ENCODE peak calls at places on chromosomes 11 and 22, in five cellular contexts. V is osteoblast; R is CD4-positive, alpha-beta memory T cell; G is CD8-positive, alpha-beta memory T cell; B is A673. D is an unnamed sample.

GRCh38 chr22:37529652-37530345 is 10.6 kb upstream of the CARD10 start:
- DNase-seq in G (no peak), B (no peak), V (peak; percentile 39), R (no peak), D (peak; percentile 87)

GRCh38 chr11:48081151-48082010 is 101.0 kb downstream of the PTPRJ start:
- DNase-seq in V (peak; percentile 88), R (no peak), B (no peak), G (no peak), D (no peak)

GRCh38 chr11:117415358-117415896 is 87.8 kb downstream of the CEP164 start:
- DNase-seq in B (no peak), V (no peak), G (no peak), R (no peak), D (no peak)

GRCh38 chr11:95699631-95700470 is 89.7 kb downstream of the FAM76B start:
- DNase-seq in G (peak; percentile 40), R (peak; percentile 39), V (peak; percentile 67), B (no peak), D (no peak)

GRCh38 chr11:9357041-9357440 is 27.4 kb upstream of the IPO7 start:
- DNase-seq in V (no peak), G (no peak), B (no peak), R (no peak), D (no peak)

GRCh38 chr11:118147502-118147901 is 5.1 kb downstream of the SCN4B start:
- DNase-seq in B (no peak), V (peak; percentile 90), R (no peak), G (no peak), D (no peak)

GRCh38 chr22:24430431-24431308 is 3.3 kb downstream of the ADORA2A start:
- DNase-seq in B (no peak), V (peak; percentile 80), R (no peak), G (no peak), D (no peak)

GRCh38 chr11:82981852-82982251 is 80.3 kb downstream of the DDIAS start:
- DNase-seq in G (no peak), V (no peak), B (no peak), R (no peak), D (no peak)

GRCh38 chr11:68978931-68979591 is 1.7 kb downstream of the MRGPRD start:
- DNase-seq in B (no peak), V (peak; percentile 60), R (no peak), G (no peak), D (no peak)

GRCh38 chr11:8503872-8504491 is 90.0 kb downstream of the STK33 start:
- DNase-seq in V (no peak), R (no peak), G (no peak), B (no peak), D (peak; percentile 20)

GRCh38 chr11:19728436-19728835 is 15.8 kb downstream of the NAV2 start:
- DNase-seq in R (no peak), G (no peak), B (no peak), V (peak; percentile 76), D (no peak)

GRCh38 chr11:134529212-134530096 is 117.4 kb upstream of the B3GAT1 start:
- DNase-seq in G (no peak), V (peak; percentile 70), B (no peak), R (no peak), D (peak; percentile 11)

GRCh38 chr11:116457336-116458007 is 315.3 kb downstream of the BUD13 start:
- DNase-seq in B (no peak), R (no peak), G (no peak), V (no peak), D (no peak)

GRCh38 chr11:106344392-106344791 is 266.9 kb downstream of the AASDHPPT start:
- DNase-seq in B (no peak), V (no peak), G (no peak), R (no peak), D (no peak)

GRCh38 chr22:30617819-30618218 is 10.8 kb downstream of the TCN2 start:
- DNase-seq in R (no peak), G (no peak), V (no peak), B (no peak), D (no peak)

GRCh38 chr22:39739338-39740027 is 154.1 kb downstream of the ENTHD1 start:
- DNase-seq in R (no peak), G (no peak), V (no peak), B (no peak), D (no peak)

GRCh38 chr11:7892751-7893356 is 38.2 kb downstream of the OR10A6 start:
- DNase-seq in R (peak; percentile 49), B (peak; percentile 58), V (no peak), G (peak; percentile 35), D (no peak)

GRCh38 chr11:7977251-7977917 is 9.8 kb upstream of the EIF3F start:
- DNase-seq in R (no peak), B (no peak), V (peak; percentile 26), G (no peak), D (no peak)

GRCh38 chr11:45879803-45880685 is 5.4 kb upstream of the MAPK8IP1 start:
- DNase-seq in R (no peak), B (peak; percentile 99), G (no peak), V (no peak), D (no peak)

GRCh38 chr11:11810764-11811726 is 30.7 kb upstream of the USP47 start:
- DNase-seq in G (no peak), B (no peak), V (no peak), R (no peak), D (no peak)

GRCh38 chr11:124329787-124330478 is 9.9 kb upstream of the OR8D2 start:
- DNase-seq in B (peak; percentile 26), R (no peak), G (no peak), V (no peak), D (no peak)

GRCh38 chr22:24983151-24983550 is 30.6 kb downstream of the KIAA1671 start:
- DNase-seq in G (no peak), V (no peak), B (no peak), R (no peak), D (no peak)

GRCh38 chr11:66720223-66720898 is 8.7 kb downstream of the SPTBN2 start:
- DNase-seq in R (no peak), G (no peak), B (peak; percentile 66), V (peak; percentile 93), D (peak; percentile 73)

GRCh38 chr11:111336062-111336461 is 37.7 kb downstream of the POU2AF3 start:
- DNase-seq in B (no peak), V (no peak), G (no peak), R (no peak), D (no peak)

GRCh38 chr11:60966867-60967266 is 4.6 kb upstream of the CD6 start:
- DNase-seq in V (no peak), R (no peak), G (no peak), B (no peak), D (no peak)

GRCh38 chr11:19259487-19260345 is 19.0 kb upstream of the E2F8 start:
- DNase-seq in R (peak; percentile 45), V (no peak), G (peak; percentile 30), B (peak; percentile 60), D (peak; percentile 78)

GRCh38 chr11:35126000-35126878 is 12.7 kb upstream of the CD44 start:
- DNase-seq in R (no peak), V (no peak), B (peak; percentile 25), G (no peak), D (no peak)

GRCh38 chr11:46353706-46354105 is 6.4 kb downstream of the DGKZ start:
- DNase-seq in R (no peak), V (no peak), B (peak; percentile 88), G (peak; percentile 30), D (no peak)

GRCh38 chr11:45650166-45651095 is 15.0 kb downstream of the CHST1 start:
- DNase-seq in B (no peak), V (peak; percentile 54), R (no peak), G (no peak), D (no peak)

GRCh38 chr11:69660001-69660500 is 15.1 kb downstream of the LTO1 start:
- DNase-seq in R (no peak), V (peak; percentile 82), G (no peak), B (no peak), D (no peak)

GRCh38 chr11:60918251-60918940 is 4.4 kb downstream of the TMEM109 start:
- DNase-seq in R (no peak), G (no peak), V (no peak), B (no peak), D (no peak)

GRCh38 chr11:12245549-12245986 is 131.8 kb upstream of the PARVA start:
- DNase-seq in G (no peak), R (no peak), V (peak; percentile 75), B (no peak), D (no peak)

GRCh38 chr11:6303657-6304056 is 16.6 kb downstream of the CAVIN3 start:
- DNase-seq in G (no peak), V (no peak), B (no peak), R (no peak), D (no peak)

GRCh38 chr22:19802881-19803735 is 42.5 kb downstream of the TBX1 start:
- DNase-seq in V (peak; percentile 65), R (no peak), G (no peak), B (no peak), D (no peak)

GRCh38 chr11:72833792-72834501 is 19.7 kb downstream of the ATG16L2 start:
- DNase-seq in G (no peak), V (peak; percentile 58), R (no peak), B (no peak), D (no peak)

GRCh38 chr11:72829884-72830533 is 15.8 kb downstream of the ATG16L2 start:
- DNase-seq in V (peak; percentile 10), G (no peak), B (no peak), R (no peak), D (no peak)

GRCh38 chr11:72832301-72833082 is 18.3 kb downstream of the ATG16L2 start:
- DNase-seq in B (no peak), V (peak; percentile 19), R (no peak), G (no peak), D (no peak)

GRCh38 chr11:72833083-72833733 is 19.0 kb downstream of the ATG16L2 start:
- DNase-seq in R (no peak), B (no peak), V (no peak), G (no peak), D (no peak)

GRCh38 chr11:72831521-72832300 is 17.5 kb downstream of the ATG16L2 start:
- DNase-seq in G (peak; percentile 41), R (peak; percentile 40), V (peak; percentile 92), B (peak; percentile 90), D (peak; percentile 85)
- H3K27ac ChIP-seq in G (no peak overlapping the region), R (no peak overlapping the region), V (no peak overlapping the region), B (no peak overlapping the region), D (no peak overlapping the region)

GRCh38 chr11:78156081-78156844 is 16.8 kb upstream of the ALG8 start:
- DNase-seq in B (no peak), G (no peak), V (no peak), R (no peak), D (no peak)
- H3K27ac ChIP-seq in B (no peak overlapping the region), G (no peak overlapping the region), V (no peak overlapping the region), R (no peak overlapping the region), D (no peak overlapping the region)

GRCh38 chr11:73217810-73218105 is 323 bp upstream of the P2RY2 start:
- DNase-seq in V (no peak), G (no peak), B (no peak), R (no peak), D (no peak)
- H3K27ac ChIP-seq in V (no peak overlapping the region), G (no peak overlapping the region), B (no peak overlapping the region), R (no peak overlapping the region), D (peak overlapping the region; percentile 50)

DNA sequence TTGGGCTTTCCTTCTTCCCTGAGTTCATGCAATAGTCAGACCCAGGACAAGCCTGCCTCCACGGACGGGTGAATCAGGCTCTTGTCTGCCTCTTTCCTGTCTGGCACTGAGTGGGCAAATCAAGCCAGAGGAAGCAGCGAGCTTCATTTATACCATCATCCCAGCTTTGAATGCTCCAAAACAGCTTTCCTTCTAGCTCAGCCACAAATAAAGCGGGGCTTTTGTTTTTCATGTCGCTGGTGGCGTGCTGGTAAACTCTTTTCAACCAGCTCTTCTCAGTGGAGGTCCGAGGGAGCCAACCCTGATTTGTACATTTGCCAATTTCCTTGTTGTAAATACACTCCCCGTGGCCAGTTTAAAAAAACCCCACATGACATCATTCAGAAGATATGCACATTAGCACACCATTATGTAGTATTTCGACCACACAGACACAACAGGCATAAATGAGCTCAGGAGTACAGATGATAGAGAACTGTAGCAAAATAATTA is 8.6 kb downstream of the C11orf91 start:
- DNase-seq in G (no peak), V (no peak), R (no peak), B (peak; percentile 98), D (peak; percentile 76)
- H3K27ac ChIP-seq in G (no peak overlapping the region), V (peak overlapping the region; percentile 99), R (no peak overlapping the region), B (peak overlapping the region; percentile 31), D (peak overlapping the region; percentile 84)